ENCODE peak calls at places on chromosomes 4 and X, in five cellular contexts. C is bronchial epithelial cell, P is HFFc6, M is body of pancreas, O is prostate gland. T is an unnamed sample.

GRCh38 chrX:2781226-2781571 is 29.4 kb downstream of the XG start:
- DNase-seq in P (no peak), O (no peak), M (no peak), C (no peak), T (no peak)

GRCh38 chrX:49041683-49042529 is 1.3 kb downstream of the TFE3 start:
- DNase-seq in O (no peak), P (peak; percentile 43), M (no peak), C (peak; percentile 63), T (no peak)

GRCh38 chr4:1175635-1176229 is 3.3 kb upstream of the SPON2 start:
- DNase-seq in M (no peak), O (no peak), C (no peak), P (no peak), T (no peak)

GRCh38 chr4:183960912-183961569 is 55.9 kb downstream of the STOX2 start:
- DNase-seq in M (no peak), P (no peak), C (no peak), O (peak; percentile 35), T (no peak)

GRCh38 chrX:2325076-2325784 is 175.5 kb downstream of the DHRSX start:
- DNase-seq in C (peak; percentile 3), P (peak; percentile 13), M (peak; percentile 28), O (peak; percentile 5), T (no peak)

GRCh38 chr4:147678796-147679549 is 5.0 kb downstream of the PRMT9 start:
- DNase-seq in M (no peak), O (no peak), C (no peak), P (no peak), T (no peak)

GRCh38 chr4:26252349-26252748 is 68.5 kb upstream of the RBPJ start:
- DNase-seq in C (no peak), O (no peak), M (no peak), P (no peak), T (no peak)

GRCh38 chrX:114797494-114797893 is 213.6 kb downstream of the HTR2C start:
- DNase-seq in C (no peak), M (no peak), O (no peak), P (no peak), T (no peak)

GRCh38 chrX:130799393-130799792 is 103.6 kb downstream of the ENOX2 start:
- DNase-seq in C (peak; percentile 70), P (peak; percentile 1), M (no peak), O (no peak), T (no peak)

GRCh38 chr4:73028621-73029020 is 40.9 kb downstream of the COX18 start:
- DNase-seq in C (no peak), P (no peak), M (no peak), O (no peak), T (no peak)

GRCh38 chr4:111854494-111855087 is 290.7 kb upstream of the FAM241A start:
- DNase-seq in O (peak; percentile 30), M (peak; percentile 33), C (peak; percentile 49), P (peak; percentile 51), T (peak; percentile 46)

GRCh38 chrX:68832516-68833447 is 4.0 kb downstream of the EFNB1 start:
- DNase-seq in O (no peak), M (no peak), P (no peak), C (no peak), T (no peak)

GRCh38 chr4:118941799-118942198 is 53.1 kb downstream of the SYNPO2 start:
- DNase-seq in P (peak; percentile 22), O (no peak), C (no peak), M (no peak), T (no peak)

GRCh38 chr4:19748470-19748869 is 503.2 kb upstream of the SLIT2 start:
- DNase-seq in C (peak; percentile 45), P (peak; percentile 41), M (peak; percentile 37), O (peak; percentile 17), T (no peak)

GRCh38 chr4:108512615-108513505 is 107.5 kb upstream of the RPL34 start:
- DNase-seq in P (peak; percentile 13), C (peak; percentile 33), O (peak; percentile 44), M (peak; percentile 43), T (peak; percentile 40)

GRCh38 chr4:53365121-53365485 is 758 bp downstream of the SCFD2 start:
- DNase-seq in P (no peak), M (peak; percentile 7), O (no peak), C (peak; percentile 23), T (peak; percentile 17)

GRCh38 chrX:132737743-132738142 is 220.7 kb downstream of the HS6ST2 start:
- DNase-seq in O (no peak), C (peak; percentile 65), M (peak; percentile 1), P (no peak), T (no peak)

GRCh38 chr4:74109894-74110605 is 11.1 kb upstream of the CXCL2 start:
- DNase-seq in M (peak; percentile 56), O (no peak), C (peak; percentile 94), P (peak; percentile 89), T (no peak)

GRCh38 chrX:102867254-102867653 is 69.8 kb upstream of the RAB40AL start:
- DNase-seq in M (no peak), C (peak; percentile 12), O (no peak), P (no peak), T (no peak)

GRCh38 chr4:26410385-26411293 is 79.6 kb downstream of the CCKAR start:
- DNase-seq in M (peak; percentile 59), P (peak; percentile 74), C (peak; percentile 52), O (peak; percentile 54), T (peak; percentile 55)

GRCh38 chrX:71532078-71532752 is 689 bp upstream of the OGT start:
- DNase-seq in M (peak; percentile 27), O (no peak), C (peak; percentile 65), P (peak; percentile 65), T (no peak)

GRCh38 chrX:44938111-44938510 is 65.1 kb downstream of the KDM6A start:
- DNase-seq in M (no peak), P (no peak), C (no peak), O (no peak), T (no peak)

GRCh38 chr4:178632415-178632814 is 1190.2 kb upstream of the AGA start:
- DNase-seq in P (no peak), M (no peak), O (no peak), C (no peak), T (no peak)

GRCh38 chr4:180946188-180946587 is 1297.0 kb upstream of the TENM3 start:
- DNase-seq in O (no peak), C (no peak), P (no peak), M (no peak), T (no peak)

GRCh38 chr4:108417923-108418322 is 202.5 kb upstream of the RPL34 start:
- DNase-seq in O (no peak), P (no peak), C (peak; percentile 11), M (no peak), T (no peak)

GRCh38 chr4:153547520-153547919 is 81.4 kb downstream of the TMEM131L start:
- DNase-seq in O (no peak), M (no peak), P (no peak), C (no peak), T (no peak)

GRCh38 chr4:15132739-15133138 is 130.5 kb downstream of the CPEB2 start:
- DNase-seq in O (no peak), M (no peak), P (no peak), C (no peak), T (no peak)

GRCh38 chr4:89334311-89334710 is 26.7 kb upstream of the GPRIN3 start:
- DNase-seq in M (no peak), C (no peak), O (no peak), P (no peak), T (no peak)

GRCh38 chrX:155259752-155260151 is 4.5 kb downstream of the RAB39B start:
- DNase-seq in M (no peak), P (no peak), C (no peak), O (no peak), T (no peak)

GRCh38 chrX:155266446-155266845 is 2.2 kb upstream of the RAB39B start:
- DNase-seq in M (no peak), O (no peak), C (no peak), P (no peak), T (no peak)

GRCh38 chrX:155262970-155263754 is 1.1 kb downstream of the RAB39B start:
- DNase-seq in C (no peak), M (no peak), P (no peak), O (no peak), T (no peak)

GRCh38 chrX:155263854-155264628 is at the start of gene RAB39B:
- DNase-seq in P (peak; percentile 11), O (peak; percentile 6), C (peak; percentile 50), M (peak; percentile 57), T (peak; percentile 34)
- TF ChIP-seq CTCF in P (no peak), O (no peak), C (no peak), M (no peak), T (no peak)

GRCh38 chr4:164648849-164649212 is 105.1 kb upstream of the SMIM31 start:
- DNase-seq in M (no peak), P (no peak), C (no peak), O (no peak), T (no peak)
- TF ChIP-seq CTCF in M (no peak), P (no peak), C (no peak), O (no peak), T (no peak)

GRCh38 chr4:139453371-139454110 is 380 bp upstream of the RAB33B start:
- DNase-seq in M (peak; percentile 99), C (peak; percentile 92), O (peak; percentile 97), P (peak; percentile 96), T (peak; percentile 94)

GRCh38 chr4:139455187-139455586 is 1.3 kb downstream of the RAB33B start:
- DNase-seq in M (no peak), P (no peak), C (no peak), O (no peak), T (no peak)

GRCh38 chr4:139453041-139453370 is 915 bp upstream of the RAB33B start:
- DNase-seq in C (peak; percentile 77), M (peak; percentile 86), O (peak; percentile 47), P (peak; percentile 68), T (no peak)

GRCh38 chr4:139454646-139455045 is 725 bp downstream of the RAB33B start:
- DNase-seq in P (no peak), O (no peak), C (peak; percentile 10), M (no peak), T (no peak)

DNA sequence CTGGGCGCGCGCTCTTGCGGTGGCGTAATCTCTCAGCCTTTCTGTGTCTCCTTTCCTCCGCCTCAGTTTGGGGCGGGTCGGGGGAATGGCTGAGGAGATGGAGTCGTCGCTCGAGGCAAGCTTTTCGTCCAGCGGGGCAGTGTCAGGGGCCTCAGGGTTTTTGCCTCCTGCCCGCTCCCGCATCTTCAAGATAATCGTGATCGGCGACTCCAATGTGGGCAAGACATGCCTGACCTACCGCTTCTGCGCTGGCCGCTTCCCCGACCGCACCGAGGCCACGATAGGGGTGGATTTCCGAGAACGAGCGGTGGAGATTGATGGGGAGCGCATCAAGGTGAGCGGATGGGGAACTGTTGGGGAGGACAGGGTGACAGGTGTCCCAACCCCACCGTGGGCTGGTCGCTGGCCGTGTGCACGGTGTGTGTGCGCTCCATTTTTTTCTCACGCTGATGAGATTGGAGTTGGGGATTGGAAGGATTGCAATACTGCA is at the start of gene RAB33B:
- DNase-seq in P (no peak), O (no peak), C (peak; percentile 13), M (peak; percentile 34), T (no peak)
- TF ChIP-seq CTCF in P (no peak), O (no peak), C (no peak), M (no peak), T (no peak)

GRCh38 chrX:81286075-81286474 is 84.2 kb downstream of the SH3BGRL start:
- DNase-seq in O (no peak), C (no peak), P (no peak), M (no peak), T (no peak)

DNA sequence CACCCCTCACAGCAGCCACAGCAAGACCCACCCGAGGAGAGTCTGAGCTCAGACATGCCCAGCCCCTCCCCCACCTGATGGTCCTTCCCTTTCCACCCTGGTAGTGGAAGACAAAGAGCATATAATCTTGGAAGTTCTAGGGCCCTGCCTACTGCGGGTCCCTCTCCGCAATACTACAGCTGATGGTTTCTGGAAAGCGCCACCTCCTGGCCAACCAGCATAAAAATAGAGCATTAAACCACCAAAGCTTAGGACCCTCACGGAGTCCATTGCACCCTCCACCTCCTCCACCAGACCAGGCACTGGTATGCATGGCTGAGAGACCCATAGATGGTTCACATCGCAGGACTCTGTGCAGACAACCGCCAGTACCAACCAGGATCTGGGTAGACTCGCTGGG is 78.2 kb downstream of the SH3BGRL start:
- DNase-seq in M (no peak), O (no peak), C (no peak), P (no peak), T (peak; percentile 3)
- TF ChIP-seq CTCF in M (no peak), O (no peak), C (no peak), P (peak; percentile 52), T (peak; percentile 25)